ENCODE peak calls at places on chromosomes 7 and 10, in four cellular contexts. A, E, R and I are unnamed samples.

GRCh38 chr7:127908430-127909258 is 122.6 kb downstream of the LRRC4 start:
- DNase-seq in A (no peak), E (no peak), R (no peak), I (no peak)

GRCh38 chr10:75853085-75853484 is 421.7 kb downstream of the LRMDA start:
- DNase-seq in A (no peak), E (peak), R (no peak), I (no peak)

GRCh38 chr7:87966271-87966670 is 32.2 kb downstream of the ADAM22 start:
- DNase-seq in A (no peak), E (no peak), R (no peak), I (no peak)

GRCh38 chr7:131222171-131222570 is 105.5 kb upstream of the MKLN1 start:
- DNase-seq in A (no peak), E (no peak), R (no peak), I (no peak)

GRCh38 chr7:112789453-112789823 is 755 bp downstream of the TMEM168 start:
- DNase-seq in A (no peak), E (no peak), R (no peak), I (no peak)

GRCh38 chr10:114389429-114389828 is 14.9 kb downstream of the AFAP1L2 start:
- DNase-seq in A (peak), E (peak), R (no peak), I (peak)

GRCh38 chr10:103078309-103078615 is 114.8 kb downstream of the NT5C2 start:
- DNase-seq in A (no peak), E (no peak), R (no peak), I (no peak)

GRCh38 chr7:15461576-15461975 is 100.2 kb downstream of the AGMO start:
- DNase-seq in A (peak), E (peak), R (no peak), I (peak)

GRCh38 chr10:103911021-103911459 is 6.9 kb downstream of the STN1 start:
- DNase-seq in A (no peak), E (no peak), R (no peak), I (no peak)

GRCh38 chr7:155002411-155003214 is at the start of gene PAXIP1:
- DNase-seq in A (no peak), E (peak), R (peak), I (no peak)

GRCh38 chr10:123153486-123154091 is 613 bp upstream of the BUB3 start:
- DNase-seq in A (no peak), E (no peak), R (no peak), I (no peak)

GRCh38 chr10:119209050-119209735 is 1.8 kb downstream of the GRK5 start:
- DNase-seq in A (peak), E (peak), R (peak), I (no peak)

GRCh38 chr10:80108576-80109239 is 23.8 kb upstream of the PLAC9 start:
- DNase-seq in A (no peak), E (no peak), R (no peak), I (no peak)

GRCh38 chr10:124732931-124733536 is 11.1 kb downstream of the FAM53B start:
- DNase-seq in A (peak), E (peak), R (peak), I (peak)

GRCh38 chr7:106009511-106010226 is 46.6 kb downstream of the CDHR3 start:
- DNase-seq in A (peak), E (peak), R (peak), I (peak)

GRCh38 chr10:35503548-35503947 is 101.6 kb upstream of the GJD4 start:
- DNase-seq in A (no peak), E (no peak), R (no peak), I (no peak)

GRCh38 chr7:42745357-42746022 is 166.4 kb downstream of the C7orf25 start:
- DNase-seq in A (peak), E (peak), R (peak), I (peak)

GRCh38 chr10:116744849-116745248 is 2.5 kb upstream of the HSPA12A start:
- DNase-seq in A (no peak), E (no peak), R (no peak), I (no peak)